ENCODE peak calls at places on chromosomes 16 and 17, in five cellular contexts. N is hepatocyte, B is fibroblast of lung, C is HCT116, T is heart right ventricle. P is an unnamed sample.

GRCh38 chr16:69405757-69406156 is 18.7 kb upstream of the CYB5B start:
- DNase-seq in T (no peak), C (no peak), N (no peak), B (no peak), P (no peak)

GRCh38 chr17:73770115-73770848 is 126.0 kb upstream of the SDK2 start:
- DNase-seq in N (peak), B (peak), C (peak), T (peak), P (peak)

GRCh38 chr17:80650751-80651173 is 106.1 kb downstream of the RPTOR start:
- DNase-seq in B (no peak), N (no peak), T (no peak), C (no peak), P (no peak)

GRCh38 chr16:64830653-64831052 is 291.2 kb downstream of the CDH11 start:
- DNase-seq in T (no peak), C (no peak), N (no peak), B (peak), P (no peak)

GRCh38 chr16:30380072-30380471 is 2.3 kb downstream of the SEPTIN1 start:
- DNase-seq in C (no peak), B (no peak), N (no peak), T (no peak), P (no peak)

GRCh38 chr17:43584666-43585102 is 38.5 kb upstream of the ETV4 start:
- DNase-seq in B (no peak), N (peak), C (no peak), T (no peak), P (no peak)

GRCh38 chr17:34220045-34220775 is 34.9 kb upstream of the CCL2 start:
- DNase-seq in T (no peak), C (no peak), B (no peak), N (no peak), P (no peak)

GRCh38 chr17:41734139-41734948 is at the start of gene HAP1:
- DNase-seq in T (no peak), N (peak), B (peak), C (no peak), P (no peak)

GRCh38 chr17:16190703-16191360 is 24.5 kb downstream of the NCOR1 start:
- DNase-seq in T (no peak), C (no peak), B (no peak), N (no peak), P (no peak)
- H3K27ac ChIP-seq in T (peak), C (no peak), B (no peak), N (no peak), P (peak)

GRCh38 chr16:74568961-74569631 is 37.8 kb downstream of the GLG1 start:
- DNase-seq in N (no peak), C (no peak), B (peak), T (no peak), P (no peak)
- H3K27ac ChIP-seq in N (peak), C (no peak), B (no peak), T (no peak), P (peak)

GRCh38 chr17:72487731-72488325 is 367.0 kb downstream of the SOX9 start:
- DNase-seq in C (no peak), B (no peak), N (no peak), T (no peak), P (no peak)
- H3K27ac ChIP-seq in C (no peak), B (no peak), N (no peak), T (no peak), P (no peak)

DNA sequence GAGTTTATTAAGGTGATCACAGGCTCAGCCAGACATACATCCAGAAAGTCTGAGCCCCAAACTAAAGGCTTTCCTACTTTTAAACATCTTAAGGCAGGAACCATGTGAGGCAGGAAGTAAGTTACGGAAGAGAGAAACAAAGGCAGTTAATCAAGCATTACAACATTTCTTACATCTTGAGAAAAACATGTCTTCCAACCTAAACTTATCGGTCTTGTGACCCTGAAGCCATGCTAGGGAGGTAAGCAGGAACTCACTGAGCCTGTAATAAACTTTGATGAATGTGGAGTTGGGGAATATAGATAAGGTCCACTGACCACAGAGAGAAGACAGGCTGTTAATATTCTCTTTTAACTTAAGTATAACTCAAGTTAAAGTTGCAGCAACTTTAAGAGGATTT is 3.5 kb upstream of the ACSM3 start:
- DNase-seq in T (no peak), B (no peak), N (no peak), C (no peak), P (no peak)
- H3K27ac ChIP-seq in T (no peak), B (no peak), N (no peak), C (no peak), P (no peak)

DNA sequence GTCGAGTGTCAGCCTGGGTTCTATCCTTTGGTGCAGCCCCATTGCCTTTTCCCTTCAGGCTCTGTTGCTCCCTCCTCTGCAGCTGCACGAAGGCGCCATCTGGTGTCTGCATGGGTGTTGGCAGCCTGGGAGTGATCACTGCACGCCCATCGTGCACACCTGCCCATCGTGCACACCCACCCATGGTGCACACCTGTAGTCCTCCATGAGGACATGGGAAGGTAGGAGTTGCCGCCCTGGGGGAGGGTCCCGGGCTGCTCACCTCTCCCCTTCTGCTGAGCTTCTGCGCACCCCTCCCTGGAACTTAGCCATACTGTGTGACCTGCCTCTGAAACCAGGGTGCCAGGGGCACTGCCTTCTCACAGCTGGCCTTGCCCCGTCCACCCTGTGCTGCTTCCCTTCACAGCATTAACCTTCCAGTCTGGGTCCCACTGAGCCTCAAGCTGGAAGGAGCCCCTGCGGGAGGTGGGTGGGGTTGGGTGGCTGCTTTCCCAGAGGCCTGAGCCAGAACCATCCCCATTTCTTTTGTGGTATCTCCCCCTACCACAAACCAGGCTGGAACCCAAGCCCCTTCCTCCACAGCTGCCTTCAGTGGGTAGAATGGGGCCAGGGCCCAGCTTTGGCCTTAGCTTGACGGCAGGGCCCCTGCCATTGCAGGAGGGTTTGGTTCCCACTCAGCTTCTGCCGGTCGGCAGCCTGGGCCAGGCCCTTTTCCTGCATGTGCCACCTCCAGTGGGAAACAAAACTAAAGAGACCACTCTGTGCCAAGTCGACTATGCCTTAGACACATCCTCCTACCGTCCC is 2.9 kb downstream of the CTRL start:
- DNase-seq in C (peak), B (peak), N (peak), T (peak), P (no peak)
- H3K27ac ChIP-seq in C (no peak), B (no peak), N (no peak), T (no peak), P (no peak)

DNA sequence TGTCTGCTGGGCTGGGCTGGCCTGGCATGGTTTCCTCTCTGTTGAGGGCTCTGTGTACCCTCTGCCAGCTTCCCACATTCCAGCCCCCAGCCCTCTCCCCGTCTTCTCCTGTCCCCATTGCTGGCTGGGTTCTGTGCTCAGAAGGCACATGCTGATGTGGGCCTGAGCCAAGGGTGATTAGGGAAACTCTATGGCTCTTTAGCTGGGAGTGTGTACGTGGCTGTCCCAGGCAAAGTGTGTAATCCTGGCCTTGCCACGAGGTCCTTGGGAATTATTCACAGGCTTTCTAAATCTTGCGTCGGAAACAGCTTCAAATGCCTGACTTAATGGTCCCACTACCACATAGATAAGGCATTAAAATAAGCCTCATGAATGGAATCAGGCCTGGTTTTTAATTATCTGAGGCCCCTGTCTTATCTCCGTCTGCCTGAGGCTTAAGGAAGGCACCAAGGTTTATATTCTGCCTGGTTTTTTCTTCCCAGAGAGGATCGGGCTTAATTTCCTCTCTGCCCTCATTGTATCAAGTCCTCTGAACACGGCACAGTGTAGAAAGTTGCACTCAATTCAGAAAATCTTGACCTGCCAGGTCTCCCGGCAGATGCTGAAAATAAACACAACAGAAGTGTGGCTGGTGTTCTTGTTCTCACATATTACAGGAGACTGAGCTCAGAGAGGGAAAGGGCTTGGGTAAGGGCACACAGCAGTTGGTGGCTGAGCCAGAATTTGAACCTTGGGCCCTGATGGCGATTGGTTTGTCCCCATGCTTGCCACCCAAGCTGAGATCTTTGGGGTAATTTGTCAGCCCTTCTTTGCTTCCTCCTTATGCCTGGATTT is 52.9 kb upstream of the LGALS9 start:
- DNase-seq in C (no peak), N (peak), T (no peak), B (peak), P (no peak)
- H3K27ac ChIP-seq in C (peak), N (peak), T (peak), B (no peak), P (no peak)

DNA sequence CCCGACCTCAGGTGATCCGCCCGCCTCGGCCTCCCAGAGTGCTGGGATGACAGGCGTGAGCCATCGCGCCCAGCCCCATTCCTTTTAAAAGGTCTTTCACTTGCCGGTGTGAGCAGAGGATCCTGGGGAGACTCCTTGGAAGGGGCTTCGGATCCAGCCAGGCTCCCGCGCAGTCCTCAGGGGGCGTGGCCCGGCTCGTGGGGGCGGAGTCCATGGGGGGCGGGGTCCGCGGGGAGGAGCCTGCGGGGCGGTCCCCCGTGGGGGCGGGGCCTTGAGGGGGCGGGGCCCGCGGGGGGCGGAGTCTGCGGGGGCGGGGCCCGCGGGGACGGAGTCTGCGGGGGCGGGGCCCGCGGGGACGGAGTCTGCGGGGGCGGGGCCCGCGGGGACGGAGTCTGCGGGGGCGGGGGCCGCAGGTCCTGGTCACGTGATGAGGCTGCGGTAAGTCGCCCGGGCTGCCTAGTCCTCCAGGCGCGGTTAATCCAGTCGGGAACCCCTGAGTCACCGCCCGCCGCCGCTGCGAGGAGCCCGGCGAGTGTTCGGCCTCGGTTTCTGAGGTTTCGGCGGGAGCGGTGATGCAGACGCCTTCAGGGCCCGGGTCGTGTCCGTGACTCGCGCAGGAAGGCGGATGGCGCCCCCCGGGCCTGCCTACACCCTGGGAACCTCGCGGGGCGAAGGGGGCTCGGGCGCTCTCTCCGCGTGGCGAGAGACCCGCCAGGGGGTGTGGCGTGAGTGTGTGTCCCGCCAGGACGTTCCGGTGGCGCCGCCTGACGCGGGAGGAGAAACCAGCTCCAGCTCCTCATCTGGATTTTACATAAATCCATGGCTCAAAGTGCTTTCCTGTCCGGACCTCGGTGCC is 23.6 kb upstream of the ABR start:
- DNase-seq in N (peak), B (peak), C (no peak), T (peak), P (peak)
- H3K27ac ChIP-seq in N (no peak), B (no peak), C (peak), T (peak), P (no peak)

GRCh38 chr17:77405867-77406513 is 265.2 kb downstream of the SEC14L1 start:
- DNase-seq in N (no peak), T (no peak), C (no peak), B (no peak), P (no peak)

GRCh38 chr17:77402159-77402731 is 261.5 kb downstream of the SEC14L1 start:
- DNase-seq in C (no peak), T (no peak), B (no peak), N (no peak), P (no peak)

GRCh38 chr17:77400445-77400870 is 259.7 kb downstream of the SEC14L1 start:
- DNase-seq in T (peak), C (no peak), N (no peak), B (no peak), P (no peak)

GRCh38 chr17:77404812-77405581 is 264.2 kb downstream of the SEC14L1 start:
- DNase-seq in N (no peak), B (peak), C (no peak), T (no peak), P (no peak)

GRCh38 chr17:77403854-77404253 is 263.1 kb downstream of the SEC14L1 start:
- DNase-seq in B (no peak), C (no peak), T (no peak), N (no peak), P (no peak)
- H3K27ac ChIP-seq in B (peak), C (no peak), T (peak), N (no peak), P (peak)

GRCh38 chr17:15660077-15660476 is 24.0 kb downstream of the TRIM16 start:
- DNase-seq in N (no peak), C (no peak), T (no peak), B (no peak), P (no peak)

GRCh38 chr17:15662726-15663125 is 21.4 kb downstream of the TRIM16 start:
- DNase-seq in T (no peak), N (no peak), C (no peak), B (no peak), P (no peak)

GRCh38 chr17:15659663-15660062 is 24.4 kb downstream of the TRIM16 start:
- DNase-seq in C (peak), B (no peak), T (peak), N (no peak), P (no peak)

GRCh38 chr17:15663691-15664090 is 20.4 kb downstream of the TRIM16 start:
- DNase-seq in B (no peak), C (no peak), T (no peak), N (no peak), P (no peak)

DNA sequence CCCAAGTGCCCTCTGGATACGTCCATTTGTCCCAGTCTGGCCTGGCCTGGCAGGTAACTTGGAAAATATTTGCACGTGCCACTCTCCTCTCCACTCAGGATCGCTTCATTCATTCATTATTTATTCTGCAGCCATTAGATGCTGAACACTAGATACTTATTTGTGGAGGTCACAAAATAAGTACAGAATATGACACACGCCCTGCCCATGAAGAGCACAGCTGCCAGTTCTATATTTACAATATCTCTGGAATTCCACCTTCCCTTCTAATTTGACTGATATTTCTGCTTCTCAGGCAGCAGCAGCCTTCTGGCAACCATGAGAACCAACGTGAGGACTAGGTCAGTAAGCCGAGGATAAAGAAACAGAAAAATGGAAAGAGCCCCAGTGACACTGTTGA is 20.9 kb downstream of the TRIM16 start:
- DNase-seq in B (no peak), T (no peak), C (no peak), N (no peak), P (no peak)
- H3K27ac ChIP-seq in B (no peak), T (no peak), C (no peak), N (no peak), P (peak)

P was measured in epithelial cell of prostate.